ENCODE peak calls at places on chromosome 13, in four cellular contexts. C is cardiac muscle cell, M is tibial artery, V is dorsolateral prefrontal cortex. Q is an unnamed sample.
A peak's percentile ranks its signal among the peaks of the same experiment; 100 is the strongest.

GRCh38 chr13:102128216-102128800 is 273.5 kb downstream of the FGF14 start:
- DNase-seq in C (no peak), M (no peak), V (no peak), Q (no peak)

GRCh38 chr13:113426591-113426986 is 26.7 kb downstream of the ADPRHL1 start:
- DNase-seq in C (no peak), M (no peak), V (no peak), Q (no peak)

GRCh38 chr13:44153536-44153935 is 220.1 kb upstream of the SERP2 start:
- DNase-seq in C (no peak), M (no peak), V (no peak), Q (no peak)

GRCh38 chr13:98853791-98854191 is 101.3 kb upstream of the SLC15A1 start:
- DNase-seq in C (no peak), M (no peak), V (no peak), Q (no peak)

GRCh38 chr13:31898383-31899071 is 133.0 kb upstream of the FRY start:
- DNase-seq in C (no peak), M (no peak), V (no peak), Q (no peak)

GRCh38 chr13:113070855-113071254 is 34.7 kb upstream of the F7 start:
- DNase-seq in C (no peak), M (no peak), V (no peak), Q (no peak)

GRCh38 chr13:23378009-23378632 is 55.4 kb downstream of the SACS start:
- DNase-seq in C (peak; percentile 92), M (peak; percentile 68), V (no peak), Q (no peak)

GRCh38 chr13:35978607-35979316 is 152.4 kb downstream of the DCLK1 start:
- DNase-seq in C (peak; percentile 86), M (no peak), V (no peak), Q (no peak)

GRCh38 chr13:42971670-42972355 is 20.2 kb downstream of the EPSTI1 start:
- DNase-seq in C (peak; percentile 78), M (no peak), V (no peak), Q (no peak)

GRCh38 chr13:112152846-112153245 is 85.9 kb downstream of the SOX1 start:
- DNase-seq in C (no peak), M (no peak), V (no peak), Q (peak; percentile 28)

GRCh38 chr13:87827479-87827878 is 156.3 kb downstream of the SLITRK5 start:
- DNase-seq in C (peak; percentile 3), M (no peak), V (no peak), Q (no peak)

GRCh38 chr13:113581871-113582270 is 2.7 kb upstream of the TFDP1 start:
- DNase-seq in C (no peak), M (no peak), V (no peak), Q (no peak)

GRCh38 chr13:74136089-74136658 is 2.0 kb upstream of the KLF12 start:
- DNase-seq in C (peak; percentile 60), M (peak; percentile 67), V (no peak), Q (no peak)

GRCh38 chr13:95676100-95676774 is 702 bp upstream of the DNAJC3 start:
- DNase-seq in C (peak; percentile 53), M (no peak), V (no peak), Q (peak; percentile 25)

GRCh38 chr13:21413013-21413412 is 46.1 kb downstream of the ZDHHC20 start:
- DNase-seq in C (no peak), M (no peak), V (no peak), Q (no peak)

GRCh38 chr13:57630661-57631606 is 610 bp upstream of the PCDH17 start:
- DNase-seq in C (peak; percentile 5), M (no peak), V (peak; percentile 66), Q (no peak)

GRCh38 chr13:60759499-60759898 is 362.5 kb downstream of the TDRD3 start:
- DNase-seq in C (peak; percentile 14), M (no peak), V (no peak), Q (no peak)

GRCh38 chr13:99559560-99559959 is 58.3 kb downstream of the TM9SF2 start:
- DNase-seq in C (no peak), M (no peak), V (no peak), Q (no peak)

GRCh38 chr13:22285867-22286632 is 615.2 kb downstream of the FGF9 start:
- DNase-seq in C (no peak), M (no peak), V (no peak), Q (no peak)

GRCh38 chr13:33800646-33801186 is 17.2 kb upstream of the RFC3 start:
- DNase-seq in C (no peak), M (no peak), V (no peak), Q (no peak)

GRCh38 chr13:94542917-94543316 is 53.0 kb downstream of the TGDS start:
- DNase-seq in C (no peak), M (no peak), V (no peak), Q (no peak)

GRCh38 chr13:31765441-31765840 is 26.1 kb downstream of the RXFP2 start:
- DNase-seq in C (peak; percentile 65), M (no peak), V (no peak), Q (no peak)

GRCh38 chr13:44191504-44192171 is 182.0 kb upstream of the SERP2 start:
- DNase-seq in C (peak; percentile 86), M (peak; percentile 74), V (peak; percentile 41), Q (no peak)

GRCh38 chr13:47420012-47420411 is 523.2 kb upstream of the HTR2A start:
- DNase-seq in C (no peak), M (no peak), V (no peak), Q (no peak)

GRCh38 chr13:21100211-21100610 is 38.8 kb upstream of the LATS2 start:
- DNase-seq in C (no peak), M (no peak), V (no peak), Q (no peak)

GRCh38 chr13:91329736-91330135 is 17.8 kb upstream of the MIR17HG start:
- DNase-seq in C (no peak), M (no peak), V (no peak), Q (no peak)

GRCh38 chr13:63433546-63434150 is 2018.0 kb upstream of the PCDH20 start:
- DNase-seq in C (no peak), M (no peak), V (no peak), Q (no peak)

GRCh38 chr13:78589206-78589605 is 14.1 kb downstream of the POU4F1 start:
- DNase-seq in C (peak; percentile 44), M (no peak), V (no peak), Q (no peak)

GRCh38 chr13:44848956-44849748 is 140.1 kb downstream of the NUFIP1 start:
- DNase-seq in C (no peak), M (no peak), V (no peak), Q (no peak)

GRCh38 chr13:95403349-95404140 is 102.3 kb upstream of the ABCC4 start:
- DNase-seq in C (no peak), M (no peak), V (no peak), Q (no peak)

GRCh38 chr13:113900646-113901045 is 36.8 kb upstream of the GAS6 start:
- DNase-seq in C (no peak), M (no peak), V (no peak), Q (peak; percentile 17)

GRCh38 chr13:42696191-42696590 is 85.2 kb upstream of the FAM216B start:
- DNase-seq in C (peak; percentile 57), M (no peak), V (no peak), Q (no peak)

GRCh38 chr13:109380457-109380856 is 405.9 kb downstream of the IRS2 start:
- DNase-seq in C (no peak), M (no peak), V (no peak), Q (no peak)
- H3K27ac ChIP-seq in C (no peak overlapping the region), M (no peak overlapping the region), V (no peak overlapping the region), Q (no peak overlapping the region)

GRCh38 chr13:28819748-28820098 is 416 bp upstream of the MTUS2 start:
- DNase-seq in C (peak; percentile 54), M (no peak), V (peak; percentile 42), Q (no peak)
- TF ChIP-seq CTCF in C (no peak), M (peak; percentile 41), V (no peak), Q (no peak)

DNA sequence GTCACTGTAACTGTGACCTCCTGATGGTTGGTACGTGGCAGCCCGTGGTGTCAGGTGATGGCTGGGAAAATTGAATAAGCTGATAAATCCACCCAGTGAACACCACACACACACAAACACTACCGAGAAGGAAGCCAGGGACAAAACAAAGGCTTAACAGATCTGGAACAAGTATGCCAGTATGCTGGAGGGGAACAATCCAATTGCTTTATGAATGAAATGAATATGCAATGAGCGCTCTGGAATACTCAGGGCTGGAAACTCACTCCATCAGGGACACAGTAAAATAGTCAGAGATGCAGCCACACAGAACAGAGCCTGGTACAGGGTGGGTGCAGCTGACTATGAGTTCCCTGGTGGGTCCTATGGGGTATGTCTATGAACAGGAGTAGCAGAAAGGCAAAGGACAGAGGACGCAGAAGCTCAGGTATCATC is 16.7 kb downstream of the TMTC4 start:
- DNase-seq in C (no peak), M (no peak), V (peak; percentile 58), Q (no peak)
- H3K27ac ChIP-seq in C (no peak overlapping the region), M (no peak overlapping the region), V (peak overlapping the region; percentile 94), Q (no peak overlapping the region)

GRCh38 chr13:88978607-88979006 is 1307.4 kb downstream of the SLITRK5 start:
- DNase-seq in C (no peak), M (no peak), V (no peak), Q (no peak)

GRCh38 chr13:88979465-88980180 is 1308.5 kb downstream of the SLITRK5 start:
- DNase-seq in C (peak; percentile 9), M (no peak), V (no peak), Q (no peak)
- TF ChIP-seq CTCF in C (no peak), M (no peak), V (no peak), Q (no peak)

GRCh38 chr13:34867590-34867989 is 74.5 kb upstream of the NBEA start:
- DNase-seq in C (peak; percentile 31), M (no peak), V (no peak), Q (no peak)

GRCh38 chr13:34857561-34857960 is 84.5 kb upstream of the NBEA start:
- DNase-seq in C (no peak), M (no peak), V (no peak), Q (no peak)

GRCh38 chr13:34864650-34865049 is 77.4 kb upstream of the NBEA start:
- DNase-seq in C (no peak), M (no peak), V (no peak), Q (no peak)

DNA sequence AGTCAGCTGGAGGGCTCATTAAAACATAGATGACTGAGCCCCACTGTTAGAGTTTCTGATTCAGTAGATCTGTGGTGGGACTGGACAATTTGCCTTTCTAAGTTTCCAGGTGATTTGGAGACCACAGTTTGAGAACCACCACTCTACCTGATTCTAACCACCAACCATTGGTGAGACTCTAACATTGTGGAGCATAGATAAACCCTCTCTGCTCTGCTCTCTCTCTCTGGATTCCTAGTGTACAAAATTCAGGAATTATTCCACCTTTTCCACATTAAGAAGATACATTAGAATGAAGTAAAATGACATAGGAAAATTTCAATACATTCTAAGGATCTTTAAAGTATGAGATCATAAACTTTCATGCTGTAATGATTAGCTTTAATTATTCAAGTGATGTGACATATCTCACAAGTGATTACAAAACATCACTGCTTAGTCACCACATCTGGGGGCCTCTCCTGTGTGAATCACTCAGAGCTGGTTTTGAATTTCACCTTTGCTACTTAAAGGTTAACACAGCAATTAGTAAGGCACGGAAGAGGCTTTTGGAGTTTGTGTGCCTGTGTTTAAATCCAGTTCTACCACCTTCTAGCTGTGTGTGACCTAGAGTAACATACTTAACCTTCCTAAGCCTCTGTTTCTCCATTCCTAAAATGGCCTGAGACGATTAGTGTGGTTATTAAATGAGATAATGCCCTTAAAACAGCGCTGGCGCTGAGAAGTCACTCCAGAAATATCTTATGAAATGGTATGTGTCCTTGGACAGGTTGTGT is 78.5 kb upstream of the NBEA start:
- DNase-seq in C (peak; percentile 67), M (no peak), V (no peak), Q (no peak)
- H3K27ac ChIP-seq in C (no peak overlapping the region), M (no peak overlapping the region), V (no peak overlapping the region), Q (no peak overlapping the region)